ENCODE peak calls at places on chromosomes 11 and 22, in four cellular contexts. J, L, P and B are unnamed samples.

GRCh38 chr11:92279056-92279455 is 54.4 kb downstream of the FAT3 start:
- DNase-seq in L (no peak), J (no peak), P (no peak), B (no peak)

GRCh38 chr22:44396021-44396726 is 83.4 kb upstream of the SHISAL1 start:
- DNase-seq in P (no peak), J (no peak), L (no peak), B (peak; percentile 61)

GRCh38 chr11:44573333-44573732 is 7.9 kb downstream of the CD82 start:
- DNase-seq in L (no peak), P (no peak), J (no peak), B (no peak)

GRCh38 chr11:2752923-2753322 is 53.1 kb upstream of the KCNQ1OT1 start:
- DNase-seq in L (peak; percentile 11), J (no peak), P (no peak), B (no peak)

GRCh38 chr22:41234815-41235687 is 5.7 kb downstream of the CHADL start:
- DNase-seq in P (no peak), J (no peak), L (no peak), B (no peak)

GRCh38 chr22:50425179-50425916 is 49.5 kb downstream of the SBF1 start:
- DNase-seq in J (no peak), L (no peak), P (no peak), B (no peak)

GRCh38 chr11:65501530-65502273 is 2.9 kb downstream of the MALAT1 start:
- DNase-seq in J (no peak), P (no peak), L (no peak), B (no peak)

GRCh38 chr11:14249121-14249963 is 109.6 kb downstream of the RRAS2 start:
- DNase-seq in P (peak; percentile 63), J (peak; percentile 69), L (no peak), B (peak; percentile 66)

GRCh38 chr22:41308544-41308947 is 7.2 kb downstream of the ZC3H7B start:
- DNase-seq in J (no peak), P (no peak), L (no peak), B (no peak)

DNA sequence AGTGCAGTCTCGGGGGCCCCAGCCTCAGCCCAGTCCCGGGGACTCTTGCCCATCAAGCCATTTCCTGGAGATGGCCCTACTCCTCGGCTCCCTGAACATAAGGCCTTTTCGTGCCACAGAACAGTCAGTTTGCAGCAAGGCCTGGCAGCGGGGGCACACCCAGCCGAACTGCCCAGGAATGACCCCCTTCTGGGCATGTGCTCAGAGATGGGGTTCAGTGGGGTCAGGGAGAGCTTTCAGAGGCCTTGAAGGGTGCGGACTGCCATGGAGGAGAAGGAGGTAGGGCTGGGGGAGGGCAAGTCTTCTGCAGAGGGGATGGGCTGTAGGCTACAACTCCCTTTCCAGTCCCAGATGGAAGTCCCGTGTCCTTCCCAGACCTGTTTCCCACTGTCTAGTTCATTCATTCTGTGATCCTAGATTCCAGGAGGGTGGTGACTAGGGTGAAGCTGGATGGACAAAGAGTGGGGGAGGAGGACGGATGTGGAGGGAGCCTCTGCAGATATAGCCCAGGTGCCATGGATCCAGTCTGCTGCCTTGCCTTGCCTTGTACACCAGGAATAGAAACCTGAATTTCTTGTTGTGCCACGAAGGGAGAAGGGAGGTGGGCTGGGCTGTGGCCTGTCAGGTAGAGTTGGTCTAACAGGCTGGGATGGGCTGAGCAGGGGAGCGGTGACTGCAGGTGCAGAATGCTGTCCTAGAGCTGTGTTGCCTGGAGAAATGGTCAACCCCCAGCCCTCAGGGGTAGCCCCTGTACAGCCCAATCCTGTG is 14.2 kb upstream of the OMP start:
- DNase-seq in P (no peak), L (no peak), J (no peak), B (no peak)
- TF ChIP-seq USF1 in P (no peak), L (no peak), J (no peak), B (no peak)

GRCh38 chr11:9253086-9253485 is 12.1 kb downstream of the DENND5A start:
- DNase-seq in L (no peak), J (no peak), P (no peak), B (no peak)

GRCh38 chr11:9249252-9249651 is 15.9 kb downstream of the DENND5A start:
- DNase-seq in L (no peak), P (no peak), J (no peak), B (no peak)

GRCh38 chr11:9250139-9250582 is 15.0 kb downstream of the DENND5A start:
- DNase-seq in P (peak; percentile 21), J (no peak), L (peak; percentile 77), B (no peak)

GRCh38 chr11:9254416-9254815 is 10.7 kb downstream of the DENND5A start:
- DNase-seq in P (no peak), L (no peak), J (no peak), B (no peak)

DNA sequence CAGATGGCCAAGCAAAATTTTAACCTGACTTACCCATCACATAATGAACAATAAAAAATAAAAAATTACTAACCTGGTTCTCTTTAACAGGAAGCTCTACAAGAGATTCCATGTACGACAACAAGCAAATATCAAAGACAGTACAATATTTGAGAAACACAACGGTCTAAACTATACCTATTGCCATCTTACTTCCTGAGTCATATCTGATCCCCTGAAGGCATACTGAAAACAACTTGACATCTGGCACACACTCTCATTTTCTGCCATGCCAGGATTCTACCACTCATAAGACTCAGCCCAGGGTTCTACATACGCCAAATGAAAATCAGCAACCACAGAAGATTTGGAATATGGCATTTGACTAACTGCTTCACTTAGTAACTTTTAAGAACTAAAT is 13.8 kb downstream of the DENND5A start:
- DNase-seq in J (no peak), P (no peak), L (no peak), B (peak; percentile 43)
- TF ChIP-seq USF1 in J (no peak), P (no peak), L (no peak), B (no peak)

DNA sequence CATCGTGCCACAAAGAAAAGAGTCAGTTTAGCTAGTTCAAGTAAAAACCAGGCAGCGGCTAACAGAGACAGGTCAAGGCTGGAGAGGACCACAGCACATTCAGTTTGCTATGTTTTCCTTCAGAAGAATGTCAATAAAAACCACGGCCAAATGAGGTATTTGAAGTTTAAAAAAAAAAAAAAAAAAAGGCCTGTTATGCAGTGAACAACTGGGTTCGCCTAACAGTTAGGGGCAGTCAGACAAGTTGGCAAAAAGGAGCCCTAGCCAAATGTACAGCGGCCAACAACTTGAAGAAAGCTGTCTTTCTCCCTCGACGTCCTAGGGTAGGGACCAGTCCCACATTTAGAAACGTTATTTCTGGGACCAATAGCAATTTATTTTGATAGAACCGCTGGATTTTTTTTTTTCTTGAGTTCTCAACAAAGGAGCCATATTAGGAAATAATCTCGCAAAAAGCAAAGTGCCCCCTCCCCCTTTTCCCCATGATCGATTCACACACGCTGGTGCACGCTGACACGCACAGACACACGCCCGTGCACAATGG is 237.8 kb downstream of the TTC28 start:
- DNase-seq in J (no peak), L (no peak), P (no peak), B (peak; percentile 27)
- TF ChIP-seq USF1 in J (no peak), L (no peak), P (no peak), B (no peak)

GRCh38 chr22:28548411-28548810 is 131.2 kb downstream of the TTC28 start:
- DNase-seq in J (no peak), L (no peak), P (no peak), B (no peak)

GRCh38 chr22:28542980-28543621 is 136.5 kb downstream of the TTC28 start:
- DNase-seq in J (no peak), P (no peak), L (no peak), B (no peak)

GRCh38 chr22:28544431-28544868 is 135.2 kb downstream of the TTC28 start:
- DNase-seq in J (no peak), P (no peak), L (no peak), B (no peak)

GRCh38 chr22:28547132-28547842 is 132.4 kb downstream of the TTC28 start:
- DNase-seq in J (no peak), L (no peak), P (no peak), B (no peak)
- TF ChIP-seq USF1 in J (no peak), L (no peak), P (no peak), B (no peak)

GRCh38 chr11:95688015-95688414 is 101.6 kb downstream of the FAM76B start:
- DNase-seq in J (no peak), P (no peak), L (no peak), B (no peak)
- TF ChIP-seq USF1 in J (no peak), P (no peak), L (no peak), B (no peak)

GRCh38 chr22:26846645-26847044 is 189.3 kb downstream of the MIAT start:
- DNase-seq in L (no peak), P (no peak), J (no peak), B (no peak)
- TF ChIP-seq USF1 in L (no peak), P (no peak), J (no peak), B (no peak)